ENCODE peak calls at places on chromosomes 16 and 17, in seven cellular contexts. H is transverse colon; C is CD8-positive, alpha-beta T cell; J is ovary; D is RWPE1; E is A549; P is cardiac muscle cell. M is an unnamed sample.
A peak's percentile ranks its signal among the peaks of the same experiment; 100 is the strongest.

GRCh38 chr16:65905326-65905725 is 461.2 kb upstream of the CDH5 start:
- DNase-seq in J (no peak), C (no peak), D (no peak), P (no peak), E (no peak), H (no peak), M (no peak)

GRCh38 chr17:42275527-42276358 is 448 bp downstream of the STAT5B start:
- DNase-seq in D (no peak), J (peak; percentile 74), E (no peak), P (peak; percentile 66), C (no peak), H (peak; percentile 19), M (peak; percentile 45)

GRCh38 chr16:58389724-58390123 is 2.5 kb upstream of the GINS3 start:
- DNase-seq in D (no peak), J (no peak), P (no peak), C (no peak), E (no peak), H (no peak), M (no peak)

GRCh38 chr17:44672479-44673093 is 16.3 kb downstream of the MEIOC start:
- DNase-seq in E (peak; percentile 60), C (no peak), D (peak; percentile 32), H (no peak), P (peak; percentile 52), J (no peak), M (no peak)

GRCh38 chr17:66494023-66494803 is 191.8 kb downstream of the PRKCA start:
- DNase-seq in P (peak; percentile 85), C (no peak), H (no peak), J (no peak), D (peak; percentile 73), E (peak; percentile 82), M (no peak)

GRCh38 chr16:81702506-81702905 is 76.6 kb upstream of the PLCG2 start:
- DNase-seq in P (no peak), H (no peak), J (no peak), E (no peak), C (no peak), D (no peak), M (no peak)

GRCh38 chr17:64074704-64075484 is 54.5 kb upstream of the ICAM2 start:
- DNase-seq in E (peak; percentile 66), P (peak; percentile 77), C (no peak), J (no peak), D (peak; percentile 50), H (no peak), M (peak; percentile 75)

GRCh38 chr16:17266606-17267313 is 204.0 kb downstream of the XYLT1 start:
- DNase-seq in J (peak; percentile 87), C (no peak), D (no peak), H (peak; percentile 89), P (no peak), E (no peak), M (no peak)

GRCh38 chr16:83117810-83118209 is 491.0 kb downstream of the CDH13 start:
- DNase-seq in P (no peak), D (no peak), J (no peak), C (no peak), H (no peak), E (no peak), M (no peak)

GRCh38 chr16:64629622-64630021 is 492.2 kb downstream of the CDH11 start:
- DNase-seq in P (no peak), D (no peak), C (no peak), J (no peak), E (no peak), H (no peak), M (no peak)

GRCh38 chr17:18949566-18949965 is 2.4 kb upstream of the SLC5A10 start:
- DNase-seq in J (peak; percentile 59), D (no peak), E (no peak), P (peak; percentile 76), H (no peak), C (no peak), M (no peak)

GRCh38 chr16:53757971-53758609 is 54.1 kb downstream of the FTO start:
- DNase-seq in H (no peak), C (no peak), P (no peak), E (no peak), D (no peak), J (no peak), M (no peak)

GRCh38 chr17:82603981-82604448 is 44.2 kb downstream of the WDR45B start:
- DNase-seq in E (no peak), P (peak; percentile 58), D (no peak), C (no peak), H (peak; percentile 74), J (no peak), M (no peak)

GRCh38 chr16:65959978-65960377 is 406.5 kb upstream of the CDH5 start:
- DNase-seq in C (no peak), H (no peak), P (peak; percentile 44), E (no peak), D (no peak), J (no peak), M (no peak)

GRCh38 chr17:28372203-28372944 is 880 bp downstream of the SARM1 start:
- DNase-seq in C (no peak), E (no peak), P (peak; percentile 49), H (no peak), D (no peak), J (peak; percentile 58), M (no peak)

GRCh38 chr16:29862383-29862883 is 593 bp downstream of the CDIPT start:
- DNase-seq in E (no peak), P (peak; percentile 27), C (no peak), H (peak; percentile 41), J (no peak), D (peak; percentile 13), M (no peak)

GRCh38 chr16:7246578-7246977 is 86.1 kb upstream of the RBFOX1 start:
- DNase-seq in C (no peak), P (no peak), H (no peak), D (no peak), J (no peak), E (no peak), M (no peak)

GRCh38 chr16:23484501-23485256 is 25.6 kb downstream of the GGA2 start:
- DNase-seq in D (no peak), C (no peak), E (no peak), J (no peak), P (no peak), H (no peak), M (no peak)

GRCh38 chr17:58947411-58948208 is 159.1 kb downstream of the TRIM37 start:
- DNase-seq in P (no peak), C (no peak), D (no peak), E (no peak), H (no peak), J (no peak), M (no peak)

GRCh38 chr17:80195671-80196529 is 24.2 kb downstream of the SGSH start:
- DNase-seq in C (peak; percentile 31), E (no peak), P (no peak), D (no peak), H (no peak), J (no peak), M (no peak)

GRCh38 chr17:81440511-81441244 is 45.4 kb downstream of the BAHCC1 start:
- DNase-seq in H (no peak), D (no peak), C (no peak), E (peak; percentile 87), J (no peak), P (no peak), M (no peak)

DNA sequence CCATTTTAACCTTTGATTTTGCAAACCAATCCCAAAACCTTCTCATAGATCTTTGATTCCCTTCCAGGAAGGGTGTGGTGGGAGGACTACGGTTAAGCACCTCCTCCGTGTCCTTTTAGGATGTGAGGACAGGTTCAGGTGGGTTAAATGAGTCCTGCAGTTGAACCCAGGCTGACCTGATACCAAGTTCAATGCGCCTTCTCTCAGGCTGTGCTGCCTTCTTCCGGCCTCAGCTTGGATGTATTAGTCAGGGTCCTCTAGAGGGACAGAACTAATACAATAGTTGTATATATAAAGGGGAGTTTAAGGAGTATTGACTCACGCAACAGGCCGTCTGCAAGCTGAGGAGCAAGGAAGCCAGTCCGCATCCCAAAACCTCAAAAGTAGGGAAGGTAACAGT is 10.5 kb upstream of the CSF3 start:
- DNase-seq in E (no peak), D (no peak), J (no peak), C (no peak), P (no peak), H (no peak), M (no peak)
- H3K27ac ChIP-seq in E (no peak overlapping the region), D (no peak overlapping the region), J (no peak overlapping the region), C (no peak overlapping the region), P (no peak overlapping the region), H (no peak overlapping the region), M (no peak overlapping the region)

GRCh38 chr16:27273330-27273669 is 4.7 kb upstream of the NSMCE1 start:
- DNase-seq in C (no peak), P (no peak), H (no peak), J (no peak), D (no peak), E (no peak), M (no peak)
- H3K27ac ChIP-seq in C (no peak overlapping the region), P (no peak overlapping the region), H (no peak overlapping the region), J (no peak overlapping the region), D (no peak overlapping the region), E (peak overlapping the region; percentile 80), M (no peak overlapping the region)

DNA sequence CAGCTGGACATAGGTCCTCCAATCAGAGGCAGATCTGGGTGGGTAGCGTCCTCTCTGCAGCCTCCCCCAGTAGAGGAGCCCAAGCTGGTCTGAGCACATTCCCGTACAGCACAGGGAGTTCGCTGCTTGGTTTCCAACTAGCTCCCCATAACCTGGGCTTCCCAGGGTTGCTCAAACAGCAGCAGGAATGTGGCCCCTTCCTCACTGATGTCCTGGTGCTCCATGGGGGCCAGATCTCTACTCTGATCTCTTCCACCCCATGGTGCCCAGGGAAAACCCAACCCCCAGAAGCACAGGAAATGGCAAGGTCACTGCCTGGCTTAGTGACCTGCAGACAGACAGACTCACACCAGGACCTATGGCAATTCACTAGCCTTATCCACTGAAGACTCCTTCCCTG is 11.1 kb upstream of the MMP2 start:
- DNase-seq in D (no peak), J (no peak), E (no peak), H (no peak), P (no peak), C (no peak), M (no peak)
- H3K27ac ChIP-seq in D (no peak overlapping the region), J (no peak overlapping the region), E (no peak overlapping the region), H (no peak overlapping the region), P (no peak overlapping the region), C (no peak overlapping the region), M (no peak overlapping the region)

GRCh38 chr16:87569601-87570559 is 32.4 kb upstream of the JPH3 start:
- DNase-seq in C (no peak), H (no peak), J (no peak), D (no peak), E (no peak), P (peak; percentile 52), M (no peak)

GRCh38 chr16:87570938-87571867 is 31.1 kb upstream of the JPH3 start:
- DNase-seq in H (peak; percentile 66), E (peak; percentile 84), D (no peak), J (peak; percentile 68), C (no peak), P (peak; percentile 75), M (peak; percentile 80)

GRCh38 chr16:87572959-87573358 is 29.3 kb upstream of the JPH3 start:
- DNase-seq in H (no peak), C (no peak), J (no peak), D (no peak), P (no peak), E (no peak), M (no peak)

GRCh38 chr16:87570564-87570937 is 31.8 kb upstream of the JPH3 start:
- DNase-seq in J (no peak), C (no peak), D (no peak), E (no peak), P (no peak), H (no peak), M (no peak)

DNA sequence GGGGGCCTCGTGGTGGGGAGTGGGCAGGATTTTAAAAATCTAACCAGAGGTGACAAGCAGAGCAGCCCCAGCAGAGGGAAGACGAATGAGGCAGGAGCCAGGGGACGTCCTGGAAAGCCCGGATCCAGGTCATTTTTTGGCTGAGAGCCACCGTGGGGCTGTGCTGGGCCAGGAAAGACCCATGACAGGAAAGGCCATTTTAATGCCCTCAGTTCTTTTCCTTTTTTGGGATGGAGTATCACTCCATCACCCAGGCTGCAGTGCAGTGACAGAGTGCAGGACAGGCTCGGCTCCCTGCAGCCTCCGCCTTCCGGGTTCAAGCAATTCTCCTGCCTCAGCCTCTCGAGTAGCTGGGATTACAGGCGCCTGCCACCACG is 30.5 kb upstream of the JPH3 start:
- DNase-seq in D (no peak), C (no peak), H (no peak), P (no peak), J (no peak), E (no peak), M (no peak)
- H3K27ac ChIP-seq in D (no peak overlapping the region), C (no peak overlapping the region), H (peak overlapping the region; percentile 2), P (peak overlapping the region; percentile 70), J (no peak overlapping the region), E (no peak overlapping the region), M (peak overlapping the region; percentile 22)

M was measured in right lobe of liver.